ENCODE peak calls at places on chromosomes 13 and 19, in four cellular contexts. One of them, this sample, is unnamed.

GRCh38 chr13:36919833-36920611 is at the start of gene SMAD9:
- DNase-seq in right lobe of liver: peak; percentile 72
- DNase-seq in CD4-positive, CD25-positive, alpha-beta regulatory T cell: peak; percentile 3
- DNase-seq in HCT116: peak; percentile 1
- DNase-seq in this sample: no peak

GRCh38 chr13:39768962-39769361 is 113.5 kb downstream of the COG6 start:
- DNase-seq in CD4-positive, CD25-positive, alpha-beta regulatory T cell: no peak
- DNase-seq in HCT116: no peak
- DNase-seq in right lobe of liver: no peak
- DNase-seq in this sample: no peak

GRCh38 chr19:46361915-46362314 is 15.0 kb downstream of the PPP5C start:
- DNase-seq in CD4-positive, CD25-positive, alpha-beta regulatory T cell: peak; percentile 66
- DNase-seq in HCT116: no peak
- DNase-seq in right lobe of liver: no peak
- DNase-seq in this sample: no peak

GRCh38 chr13:75687145-75687763 is 51.1 kb downstream of the LMO7 start:
- DNase-seq in HCT116: peak; percentile 24
- DNase-seq in right lobe of liver: no peak
- DNase-seq in CD4-positive, CD25-positive, alpha-beta regulatory T cell: peak; percentile 4
- DNase-seq in this sample: no peak

GRCh38 chr13:33799950-33800592 is 17.9 kb upstream of the RFC3 start:
- DNase-seq in right lobe of liver: no peak
- DNase-seq in CD4-positive, CD25-positive, alpha-beta regulatory T cell: peak; percentile 16
- DNase-seq in HCT116: peak; percentile 12
- DNase-seq in this sample: peak; percentile 13

GRCh38 chr19:48480476-48481190 is 11.5 kb downstream of the CYTH2 start:
- DNase-seq in CD4-positive, CD25-positive, alpha-beta regulatory T cell: peak; percentile 66
- DNase-seq in HCT116: no peak
- DNase-seq in right lobe of liver: no peak
- DNase-seq in this sample: peak; percentile 69

GRCh38 chr19:4678881-4679379 is 8.8 kb upstream of the MYDGF start:
- DNase-seq in CD4-positive, CD25-positive, alpha-beta regulatory T cell: no peak
- DNase-seq in right lobe of liver: no peak
- DNase-seq in HCT116: peak; percentile 51
- DNase-seq in this sample: peak; percentile 31

GRCh38 chr13:48783181-48783630 is 129.5 kb downstream of the CYSLTR2 start:
- DNase-seq in HCT116: no peak
- DNase-seq in right lobe of liver: peak; percentile 88
- DNase-seq in CD4-positive, CD25-positive, alpha-beta regulatory T cell: no peak
- DNase-seq in this sample: no peak

GRCh38 chr13:30872685-30873443 is 33.2 kb upstream of the MEDAG start:
- DNase-seq in HCT116: no peak
- DNase-seq in right lobe of liver: no peak
- DNase-seq in CD4-positive, CD25-positive, alpha-beta regulatory T cell: no peak
- DNase-seq in this sample: no peak

GRCh38 chr13:40490086-40490723 is 176.2 kb downstream of the FOXO1 start:
- DNase-seq in CD4-positive, CD25-positive, alpha-beta regulatory T cell: peak; percentile 84
- DNase-seq in right lobe of liver: no peak
- DNase-seq in HCT116: no peak
- DNase-seq in this sample: no peak

DNA sequence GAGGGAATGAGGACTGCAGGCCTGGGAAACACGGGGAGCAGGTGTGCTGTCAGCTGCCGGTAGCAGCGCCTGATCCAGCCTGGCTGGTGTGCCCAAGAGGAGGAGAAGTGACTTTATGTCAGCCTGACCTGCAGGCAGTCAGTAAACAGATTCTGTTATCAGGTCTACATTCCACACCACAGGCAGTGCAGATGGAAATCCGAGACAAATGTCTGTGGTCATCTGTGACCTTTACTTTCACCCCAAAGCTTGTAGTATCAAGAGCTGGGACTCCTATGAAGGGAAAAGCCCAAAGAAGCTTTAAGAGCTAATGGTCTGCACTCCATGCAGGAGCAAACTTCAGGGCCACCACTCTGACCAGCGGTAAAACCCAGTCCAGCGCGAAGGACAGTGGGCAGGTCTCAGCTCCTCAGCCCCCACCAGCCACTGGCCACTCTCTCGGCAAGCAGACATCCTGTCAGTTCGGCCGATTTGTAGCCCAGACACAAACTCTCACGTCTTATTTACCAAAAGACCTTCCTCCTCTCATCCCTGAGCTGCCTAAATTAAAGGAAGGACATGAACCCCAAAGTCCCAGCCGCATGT is 7.7 kb downstream of the EPS15L1 start:
- DNase-seq in CD4-positive, CD25-positive, alpha-beta regulatory T cell: no peak
- DNase-seq in HCT116: no peak
- DNase-seq in right lobe of liver: no peak
- DNase-seq in this sample: no peak
- H3K4me1 ChIP-seq in CD4-positive, CD25-positive, alpha-beta regulatory T cell: no peaks in the 10 kb centered on the region
- H3K4me1 ChIP-seq in HCT116: peaks cover 11% of the 10 kb centered on the region
- H3K4me1 ChIP-seq in right lobe of liver: peaks cover 37% of the 10 kb centered on the region
- H3K4me1 ChIP-seq in this sample: peaks cover 4% of the 10 kb centered on the region

GRCh38 chr19:13985771-13986347 is 20.3 kb downstream of the RFX1 start:
- DNase-seq in right lobe of liver: no peak
- DNase-seq in CD4-positive, CD25-positive, alpha-beta regulatory T cell: no peak
- DNase-seq in HCT116: no peak
- DNase-seq in this sample: peak; percentile 50
- H3K4me3 ChIP-seq in right lobe of liver: no peak overlapping the region
- H3K4me3 ChIP-seq in CD4-positive, CD25-positive, alpha-beta regulatory T cell: no peak overlapping the region
- H3K4me3 ChIP-seq in HCT116: no peak overlapping the region
- H3K4me3 ChIP-seq in this sample: peak overlapping the region; percentile 33

DNA sequence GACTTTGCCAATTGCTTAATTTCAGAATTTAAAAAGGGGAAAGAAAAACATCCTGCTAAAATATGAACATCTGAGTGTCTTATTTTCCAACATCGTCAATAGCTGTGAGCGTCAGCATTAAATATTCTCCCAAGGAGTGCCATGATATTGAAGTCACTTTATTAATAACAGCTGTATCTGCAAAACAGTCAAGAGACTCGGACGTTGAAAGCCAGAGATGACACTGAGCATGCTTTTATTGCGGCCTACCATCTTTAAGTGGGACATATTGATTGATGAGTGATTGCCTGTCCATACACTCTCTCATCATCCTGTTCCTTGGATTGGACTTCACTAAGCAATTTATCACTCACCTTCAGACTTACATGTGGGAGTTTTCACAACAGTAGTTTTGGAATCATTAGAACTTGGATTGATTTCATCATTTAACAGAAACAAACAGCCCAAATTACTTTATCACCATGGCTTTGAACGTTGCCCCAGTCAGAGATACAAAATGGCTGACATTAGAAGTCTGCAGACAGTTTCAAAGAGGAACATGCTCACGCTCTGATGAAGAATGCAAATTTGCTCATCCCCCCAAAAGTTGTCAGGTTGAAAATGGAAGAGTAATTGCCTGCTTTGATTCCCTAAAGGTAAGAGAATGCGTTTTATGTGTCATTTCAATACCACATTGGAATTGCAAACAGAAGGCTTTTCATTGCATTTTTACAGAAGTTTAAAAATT is 53.8 kb downstream of the MBNL2 start:
- DNase-seq in HCT116: no peak
- DNase-seq in CD4-positive, CD25-positive, alpha-beta regulatory T cell: no peak
- DNase-seq in right lobe of liver: no peak
- DNase-seq in this sample: no peak
- H3K27ac ChIP-seq in HCT116: peak overlapping the region; percentile 100
- H3K27ac ChIP-seq in CD4-positive, CD25-positive, alpha-beta regulatory T cell: no peak overlapping the region
- H3K27ac ChIP-seq in right lobe of liver: peak overlapping the region; percentile 69
- H3K27ac ChIP-seq in this sample: no peak overlapping the region

DNA sequence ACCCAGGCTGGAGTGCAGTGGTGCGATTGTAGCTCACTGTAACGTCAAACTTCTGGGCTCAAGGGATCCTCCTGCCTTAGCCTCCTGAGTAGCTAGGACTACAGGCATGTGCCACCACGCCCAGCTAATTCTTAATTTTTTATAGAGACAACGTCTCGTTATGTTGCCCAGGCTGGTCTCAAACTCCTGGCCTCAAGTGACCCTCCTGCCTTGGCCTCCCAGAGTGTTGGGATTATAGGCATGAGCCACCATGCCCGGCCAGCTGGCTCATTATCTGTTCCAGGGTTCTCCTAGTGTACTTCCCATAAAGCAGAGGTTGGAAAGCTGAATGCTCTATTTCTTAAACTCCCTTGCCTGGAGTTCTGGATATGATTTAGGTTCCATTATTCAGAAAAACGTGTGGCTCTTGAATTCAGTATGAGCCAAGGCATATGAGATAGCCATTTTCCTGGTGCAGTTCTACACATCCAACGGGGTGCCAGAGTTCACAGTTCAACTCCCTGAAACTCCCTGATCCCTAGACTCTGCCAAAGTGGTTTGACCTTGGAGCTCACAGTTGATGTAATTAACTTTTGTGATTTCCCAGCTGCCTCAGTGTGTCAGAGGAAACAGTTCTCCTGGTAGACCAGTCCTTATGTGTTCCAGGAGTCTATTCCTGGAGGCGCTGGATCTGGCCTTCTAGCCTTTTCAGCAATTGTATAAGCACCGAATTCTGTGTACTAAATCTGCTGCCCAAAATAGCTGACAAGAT is 21.6 kb downstream of the GPR183 start:
- DNase-seq in HCT116: no peak
- DNase-seq in CD4-positive, CD25-positive, alpha-beta regulatory T cell: no peak
- DNase-seq in right lobe of liver: peak; percentile 84
- DNase-seq in this sample: no peak
- H3K4me1 ChIP-seq in HCT116: no peaks in the 10 kb centered on the region
- H3K4me1 ChIP-seq in CD4-positive, CD25-positive, alpha-beta regulatory T cell: peaks cover 92% of the 10 kb centered on the region
- H3K4me1 ChIP-seq in right lobe of liver: peaks cover 50% of the 10 kb centered on the region
- H3K4me1 ChIP-seq in this sample: peaks cover 89% of the 10 kb centered on the region

DNA sequence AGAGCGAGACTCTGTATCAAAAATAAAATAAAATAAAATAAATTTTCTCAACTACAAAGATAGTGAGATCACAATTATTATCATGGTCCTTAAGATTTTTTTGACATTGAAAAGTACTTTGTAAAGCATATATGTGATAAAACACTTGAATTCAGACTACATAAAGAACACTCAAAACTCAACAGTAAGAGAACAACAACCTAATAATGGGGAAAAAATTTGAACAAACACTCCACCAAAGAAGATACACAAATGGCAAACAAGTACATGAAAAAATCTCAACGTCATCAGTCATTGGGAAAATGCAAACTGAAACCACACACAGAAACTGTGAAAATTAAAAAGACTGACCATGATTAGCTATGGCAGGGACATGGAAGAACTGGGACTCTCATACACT is 71.0 kb downstream of the SPRYD7 start:
- DNase-seq in right lobe of liver: no peak
- DNase-seq in CD4-positive, CD25-positive, alpha-beta regulatory T cell: no peak
- DNase-seq in HCT116: no peak
- DNase-seq in this sample: no peak
- H3K4me3 ChIP-seq in right lobe of liver: no peak overlapping the region
- H3K4me3 ChIP-seq in CD4-positive, CD25-positive, alpha-beta regulatory T cell: no peak overlapping the region
- H3K4me3 ChIP-seq in HCT116: no peak overlapping the region
- H3K4me3 ChIP-seq in this sample: no peak overlapping the region

GRCh38 chr13:70357031-70357430 is 248.8 kb upstream of the KLHL1 start:
- DNase-seq in right lobe of liver: no peak
- DNase-seq in HCT116: no peak
- DNase-seq in CD4-positive, CD25-positive, alpha-beta regulatory T cell: no peak
- DNase-seq in this sample: no peak
- H3K27ac ChIP-seq in right lobe of liver: no peak overlapping the region
- H3K27ac ChIP-seq in HCT116: no peak overlapping the region
- H3K27ac ChIP-seq in CD4-positive, CD25-positive, alpha-beta regulatory T cell: no peak overlapping the region
- H3K27ac ChIP-seq in this sample: no peak overlapping the region

DNA sequence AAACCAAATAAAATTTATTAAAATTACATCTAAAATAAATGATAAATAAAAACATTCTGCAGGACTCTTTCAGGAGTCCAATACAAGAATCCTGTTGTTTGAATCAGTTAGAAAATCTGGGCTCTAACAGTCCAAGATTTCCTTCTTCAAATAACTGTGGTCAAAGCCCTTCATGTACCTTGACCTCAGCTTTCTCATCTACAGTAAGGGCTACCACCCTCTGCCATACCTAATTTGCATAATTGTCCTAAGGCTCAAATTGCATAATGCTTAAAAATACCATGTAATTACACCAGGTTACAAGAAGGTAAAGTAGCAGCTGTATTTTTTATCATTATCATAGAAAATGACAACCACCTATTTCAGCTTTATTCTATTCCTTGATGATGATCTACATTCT is 54.3 kb downstream of the XPO4 start:
- DNase-seq in right lobe of liver: no peak
- DNase-seq in CD4-positive, CD25-positive, alpha-beta regulatory T cell: no peak
- DNase-seq in HCT116: no peak
- DNase-seq in this sample: no peak
- H3K4me1 ChIP-seq in right lobe of liver: peaks cover 9% of the 10 kb centered on the region
- H3K4me1 ChIP-seq in CD4-positive, CD25-positive, alpha-beta regulatory T cell: no peaks in the 10 kb centered on the region
- H3K4me1 ChIP-seq in HCT116: no peaks in the 10 kb centered on the region
- H3K4me1 ChIP-seq in this sample: no peaks in the 10 kb centered on the region

This sample was measured in naive thymus-derived CD4-positive, alpha-beta T cell.